ENCODE peak calls at places on chromosomes 1 and 21, in four cellular contexts. J is esophagus muscularis mucosa, V is breast epithelium, Y is HCT116. H is an unnamed sample.

GRCh38 chr1:35637401-35637809 is 3.9 kb downstream of the PSMB2 start:
- DNase-seq in Y (no peak), V (no peak), J (no peak), H (no peak)

GRCh38 chr1:229296541-229296941 is 25.6 kb downstream of the RAB4A start:
- DNase-seq in V (no peak), Y (no peak), J (no peak), H (no peak)

GRCh38 chr1:230272557-230272956 is 153.6 kb downstream of the PGBD5 start:
- DNase-seq in J (no peak), V (no peak), Y (no peak), H (no peak)

GRCh38 chr1:216686860-216687545 is 36.2 kb downstream of the ESRRG start:
- DNase-seq in V (no peak), Y (no peak), J (no peak), H (no peak)

GRCh38 chr1:23664837-23665795 is 26.5 kb upstream of the RPL11 start:
- DNase-seq in V (no peak), Y (peak; percentile 34), J (no peak), H (no peak)

GRCh38 chr1:228348708-228349467 is 57.7 kb downstream of the TRIM11 start:
- DNase-seq in V (no peak), Y (no peak), J (no peak), H (no peak)

GRCh38 chr1:59062743-59063142 is 234.2 kb upstream of the FGGY start:
- DNase-seq in Y (no peak), V (no peak), J (no peak), H (no peak)

GRCh38 chr1:37741130-37741529 is 23.8 kb downstream of the EPHA10 start:
- DNase-seq in Y (peak; percentile 8), V (peak; percentile 40), J (no peak), H (no peak)

GRCh38 chr1:181131255-181131901 is 42.9 kb downstream of the IER5 start:
- DNase-seq in Y (no peak), J (no peak), V (no peak), H (no peak)

GRCh38 chr1:109312246-109312645 is 5.4 kb upstream of the MYBPHL start:
- DNase-seq in V (no peak), J (no peak), Y (no peak), H (no peak)

GRCh38 chr1:63621698-63622097 is 28.5 kb downstream of the PGM1 start:
- DNase-seq in Y (no peak), J (no peak), V (peak; percentile 50), H (no peak)

GRCh38 chr1:36520056-36520455 is 37.3 kb upstream of the CSF3R start:
- DNase-seq in Y (no peak), V (no peak), J (no peak), H (no peak)

GRCh38 chr1:47508900-47509488 is 71.2 kb downstream of the FOXD2 start:
- DNase-seq in J (no peak), V (no peak), Y (no peak), H (no peak)

DNA sequence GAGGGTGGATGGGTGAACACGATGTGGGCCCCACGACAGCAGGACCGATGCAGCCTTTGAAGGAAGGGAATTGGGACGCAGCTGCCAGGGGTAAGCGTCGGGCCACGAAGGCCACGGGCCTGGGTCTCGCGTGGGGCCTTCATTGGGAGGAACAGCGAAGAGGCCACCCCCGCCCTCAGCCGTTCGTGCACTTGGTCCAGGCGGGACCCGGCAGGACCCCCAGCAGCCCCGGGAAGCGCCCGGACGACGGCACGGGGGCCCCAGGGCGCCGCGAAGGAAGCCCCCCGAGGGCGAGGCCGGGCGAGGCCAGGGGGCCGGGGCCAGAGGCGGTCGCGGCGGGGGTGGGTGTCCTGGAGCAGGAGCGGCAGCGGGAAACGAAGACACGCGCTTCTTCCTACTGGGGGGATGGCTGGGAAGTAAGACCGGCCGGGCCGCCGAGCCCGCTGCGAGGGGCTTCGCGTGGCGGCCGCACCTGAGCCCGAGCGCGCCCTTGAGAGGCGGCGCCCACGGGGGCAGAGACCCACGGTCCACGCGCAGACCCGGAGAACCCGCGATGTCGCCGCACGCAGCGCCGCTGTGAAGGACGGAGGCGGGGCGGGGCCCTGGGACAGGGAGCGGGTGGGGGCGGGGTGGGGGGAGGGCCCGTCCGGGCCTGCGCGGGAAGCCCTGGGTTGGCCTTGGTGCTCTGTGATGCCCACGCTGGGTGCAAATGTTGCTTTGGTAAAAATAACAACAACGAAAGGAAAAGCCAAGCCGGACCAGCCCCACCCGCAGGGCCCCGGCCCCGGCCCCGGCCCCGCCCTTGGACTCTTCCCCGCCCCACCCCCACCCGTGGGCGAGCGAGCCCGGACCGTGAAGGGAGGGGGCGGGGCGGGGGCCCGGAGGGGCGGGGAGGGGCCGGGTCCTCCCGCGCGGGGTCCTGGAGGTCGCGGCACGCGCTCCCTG is 56.0 kb upstream of the ADARB1 start:
- DNase-seq in V (no peak), J (no peak), Y (no peak), H (no peak)
- H3K4me3 ChIP-seq in V (peak overlapping the region; percentile 38), J (peak overlapping the region; percentile 65), Y (no peak overlapping the region), H (peak overlapping the region; percentile 43)

DNA sequence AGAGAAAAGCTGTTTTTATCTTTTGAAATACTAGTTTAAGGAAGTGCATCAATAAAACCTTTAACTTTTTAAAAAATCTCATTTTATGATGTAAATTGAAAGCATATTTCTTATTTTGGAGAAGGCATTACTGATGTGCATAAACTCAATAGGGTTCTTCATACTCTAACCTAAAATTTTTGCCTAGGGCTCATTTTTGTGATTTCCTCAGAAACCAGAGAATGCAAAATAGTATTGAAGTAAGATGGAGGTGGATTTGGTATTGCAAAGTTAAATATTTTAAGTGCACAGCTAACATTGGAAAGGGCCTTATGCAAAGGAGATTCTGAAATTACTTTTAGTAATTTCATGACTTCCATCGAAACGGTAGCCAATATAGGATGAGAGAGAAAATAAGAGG is 101.9 kb downstream of the PTGER3 start:
- DNase-seq in Y (no peak), V (no peak), J (no peak), H (no peak)
- TF ChIP-seq POLR2AphosphoS5 in Y (no peak), V (no peak), J (no peak), H (no peak)

GRCh38 chr1:205440476-205441317 is 15.1 kb downstream of the BLACAT1 start:
- DNase-seq in J (no peak), V (peak; percentile 81), Y (peak; percentile 85), H (no peak)
- H3K4me3 ChIP-seq in J (peak overlapping the region; percentile 21), V (no peak overlapping the region), Y (peak overlapping the region; percentile 21), H (no peak overlapping the region)

GRCh38 chr1:201066986-201067385 is 43.5 kb upstream of the KIF21B start:
- DNase-seq in Y (no peak), V (no peak), J (no peak), H (no peak)
- TF ChIP-seq POLR2AphosphoS5 in Y (no peak), V (no peak), J (no peak), H (no peak)

GRCh38 chr1:3609769-3610157 is 1.5 kb downstream of the MEGF6 start:
- DNase-seq in Y (no peak), V (no peak), J (no peak), H (no peak)
- H3K4me3 ChIP-seq in Y (no peak overlapping the region), V (no peak overlapping the region), J (no peak overlapping the region), H (no peak overlapping the region)

GRCh38 chr1:221022331-221022730 is 143.1 kb downstream of the HLX start:
- DNase-seq in V (peak; percentile 56), Y (no peak), J (no peak), H (no peak)
- TF ChIP-seq POLR2AphosphoS5 in V (no peak), Y (no peak), J (no peak), H (no peak)